ENCODE peak calls at places on chromosome 18, in five cellular contexts. A, C, T, H and V are unnamed samples.

GRCh38 chr18:51288582-51288981 is 91.1 kb upstream of the MEX3C start:
- DNase-seq in A (no peak), C (no peak), T (no peak), H (no peak), V (no peak)

GRCh38 chr18:12035481-12035880 is 54.2 kb downstream of the IMPA2 start:
- DNase-seq in A (no peak), C (no peak), T (no peak), H (no peak), V (no peak)

GRCh38 chr18:43620936-43621335 is 343.6 kb upstream of the SYT4 start:
- DNase-seq in A (peak), C (no peak), T (peak), H (peak), V (peak)

GRCh38 chr18:73752546-73752945 is 395.1 kb downstream of the FBXO15 start:
- DNase-seq in A (no peak), C (no peak), T (peak), H (no peak), V (no peak)

GRCh38 chr18:59123588-59124369 is 15.9 kb upstream of the SEC11C start:
- DNase-seq in A (no peak), C (no peak), T (peak), H (no peak), V (no peak)

GRCh38 chr18:50154420-50154819 is 40.5 kb downstream of the MYO5B start:
- DNase-seq in A (no peak), C (no peak), T (no peak), H (no peak), V (no peak)

GRCh38 chr18:74725690-74726089 is 128.0 kb downstream of the ZNF407 start:
- DNase-seq in A (no peak), C (no peak), T (no peak), H (no peak), V (no peak)

GRCh38 chr18:23951206-23951605 is 63.3 kb upstream of the TTC39C start:
- DNase-seq in A (no peak), C (no peak), T (no peak), H (no peak), V (no peak)

GRCh38 chr18:78586596-78586995 is 393.0 kb upstream of the SALL3 start:
- DNase-seq in A (no peak), C (no peak), T (no peak), H (no peak), V (no peak)

GRCh38 chr18:13500891-13501887 is 225.2 kb downstream of the FAM210A start:
- DNase-seq in A (no peak), C (no peak), T (peak), H (no peak), V (no peak)

GRCh38 chr18:23935804-23936203 is 78.8 kb upstream of the TTC39C start:
- DNase-seq in A (no peak), C (no peak), T (peak), H (no peak), V (no peak)

GRCh38 chr18:46174317-46175039 is 70.3 kb downstream of the HAUS1 start:
- DNase-seq in A (peak), C (peak), T (peak), H (peak), V (peak)

GRCh38 chr18:58176915-58177717 is 133.1 kb downstream of the NEDD4L start:
- DNase-seq in A (no peak), C (no peak), T (peak), H (no peak), V (no peak)

GRCh38 chr18:46333371-46334199 is 229.4 kb downstream of the HAUS1 start:
- DNase-seq in A (peak), C (peak), T (peak), H (peak), V (no peak)

GRCh38 chr18:3450358-3451107 is 561 bp downstream of the TGIF1 start:
- DNase-seq in A (no peak), C (no peak), T (no peak), H (peak), V (peak)

GRCh38 chr18:61464551-61465102 is 131.4 kb downstream of the CDH20 start:
- DNase-seq in A (no peak), C (no peak), T (no peak), H (no peak), V (no peak)

GRCh38 chr18:75427603-75428002 is at the start of gene SMIM21:
- DNase-seq in A (no peak), C (no peak), T (no peak), H (no peak), V (no peak)

GRCh38 chr18:55372205-55372604 is 215.8 kb downstream of the TCF4 start:
- DNase-seq in A (no peak), C (no peak), T (no peak), H (no peak), V (no peak)

GRCh38 chr18:3111523-3112240 is 98.7 kb upstream of the LPIN2 start:
- DNase-seq in A (no peak), C (no peak), T (no peak), H (no peak), V (no peak)

GRCh38 chr18:31162825-31163435 is at the start of gene DSC1:
- DNase-seq in A (no peak), C (no peak), T (no peak), H (no peak), V (no peak)
- TF ChIP-seq CTCF in A (no peak), C (no peak), T (no peak), H (no peak), V (no peak)

GRCh38 chr18:9741461-9741820 is 33.3 kb downstream of the RAB31 start:
- DNase-seq in A (no peak), C (no peak), T (no peak), H (no peak), V (no peak)

GRCh38 chr18:9738266-9738969 is 30.3 kb downstream of the RAB31 start:
- DNase-seq in A (no peak), C (no peak), T (no peak), H (no peak), V (no peak)

GRCh38 chr18:9740076-9740475 is 32.0 kb downstream of the RAB31 start:
- DNase-seq in A (no peak), C (no peak), T (no peak), H (no peak), V (no peak)

GRCh38 chr18:9737814-9738160 is 29.7 kb downstream of the RAB31 start:
- DNase-seq in A (no peak), C (no peak), T (no peak), H (no peak), V (no peak)

GRCh38 chr18:9739516-9739915 is 31.4 kb downstream of the RAB31 start:
- DNase-seq in A (no peak), C (no peak), T (no peak), H (no peak), V (no peak)
- TF ChIP-seq CTCF in A (no peak), C (no peak), T (no peak), H (no peak), V (no peak)

DNA sequence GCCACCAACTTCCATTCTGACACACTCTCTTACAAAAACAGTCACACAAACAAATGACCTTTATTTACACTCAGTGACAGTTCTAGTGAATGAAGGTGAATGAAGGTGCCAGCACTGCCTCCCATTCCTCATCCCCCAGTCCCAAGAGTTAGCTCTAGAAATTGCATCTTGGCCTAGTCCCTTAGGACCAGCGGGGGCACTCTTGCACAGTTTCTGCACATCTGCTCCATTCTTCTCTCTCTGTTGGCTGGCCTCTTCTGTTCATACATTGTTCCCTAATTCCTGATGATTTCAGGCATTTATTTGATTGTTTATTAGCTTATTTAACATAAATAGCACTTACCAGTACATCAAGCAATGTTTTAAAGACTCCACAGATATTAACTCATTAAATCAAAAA is 30.9 kb downstream of the GAREM1 start:
- DNase-seq in A (no peak), C (no peak), T (no peak), H (no peak), V (no peak)
- TF ChIP-seq CTCF in A (peak), C (peak), T (peak), H (no peak), V (no peak)

DNA sequence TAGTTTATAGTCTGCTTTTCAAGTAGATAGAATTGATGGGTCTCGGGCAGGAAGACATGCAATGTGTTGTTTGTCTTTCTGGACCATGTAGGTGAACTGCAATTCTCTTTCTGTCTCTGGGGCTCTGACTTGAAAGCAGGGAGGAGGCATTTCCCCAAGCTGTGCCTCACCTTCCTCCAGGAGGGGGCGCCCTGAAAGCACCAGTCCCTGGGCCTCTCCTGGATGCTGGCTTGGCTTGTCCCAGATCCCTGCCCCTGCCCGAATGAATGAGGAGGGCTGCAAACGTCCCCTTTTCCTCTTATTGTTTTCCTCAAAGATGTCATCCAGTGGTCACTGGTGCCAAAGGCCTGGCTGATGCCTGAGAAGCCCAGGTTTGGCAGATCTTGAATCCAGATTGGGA is 270.6 kb downstream of the CELF4 start:
- DNase-seq in A (no peak), C (peak), T (no peak), H (no peak), V (no peak)
- TF ChIP-seq CTCF in A (no peak), C (peak), T (peak), H (no peak), V (no peak)

GRCh38 chr18:65704051-65704450 is 46.8 kb upstream of the CDH7 start:
- DNase-seq in A (no peak), C (no peak), T (no peak), H (no peak), V (no peak)

GRCh38 chr18:65706646-65707045 is 44.2 kb upstream of the CDH7 start:
- DNase-seq in A (no peak), C (no peak), T (no peak), H (no peak), V (no peak)
- TF ChIP-seq CTCF in A (no peak), C (no peak), T (no peak), H (no peak), V (no peak)